ENCODE peak calls at places on chromosomes 12 and 14, in four cellular contexts. A is activated T-cell treated with anti-CD3 and anti-CD28 coated beads, Interleukin-2, amount 50 U/mL, for 4 hours; W is progenitor cell of endocrine pancreas; R is neural crest cell. L is an unnamed sample.

GRCh38 chr12:54404061-54405004 is 14.7 kb downstream of the ITGA5 start:
- DNase-seq in R (peak), A (peak), W (peak), L (peak)

GRCh38 chr14:38808734-38809455 is 294.1 kb downstream of the SEC23A start:
- DNase-seq in A (no peak), R (no peak), W (no peak), L (no peak)

GRCh38 chr12:54229624-54230212 is 40.9 kb upstream of the SMUG1 start:
- DNase-seq in R (no peak), W (no peak), A (no peak), L (no peak)

GRCh38 chr12:121537814-121538698 is 42.8 kb downstream of the KDM2B start:
- DNase-seq in R (peak), A (peak), W (peak), L (peak)

GRCh38 chr12:96212456-96213375 is 18.5 kb downstream of the ELK3 start:
- DNase-seq in A (no peak), W (no peak), R (no peak), L (no peak)

GRCh38 chr12:94898388-94898787 is 105.1 kb downstream of the NDUFA12 start:
- DNase-seq in W (no peak), A (no peak), R (no peak), L (no peak)

GRCh38 chr14:23067847-23068791 is 10.8 kb upstream of the CDH24 start:
- DNase-seq in R (no peak), W (no peak), A (no peak), L (no peak)

GRCh38 chr14:75009176-75009575 is 6.5 kb downstream of the EIF2B2 start:
- DNase-seq in A (no peak), W (no peak), R (no peak), L (no peak)

GRCh38 chr12:121983546-121984205 is 38.0 kb upstream of the BCL7A start:
- DNase-seq in R (no peak), W (no peak), A (no peak), L (no peak)

GRCh38 chr12:56286044-56286830 is 13.9 kb downstream of the CS start:
- DNase-seq in R (no peak), W (no peak), A (no peak), L (no peak)

GRCh38 chr12:115820661-115821060 is 456.8 kb downstream of the MED13L start:
- DNase-seq in A (no peak), R (no peak), W (no peak), L (no peak)

GRCh38 chr12:111792155-111792876 is 25.6 kb downstream of the ALDH2 start:
- DNase-seq in W (no peak), A (no peak), R (no peak), L (no peak)

GRCh38 chr14:32226051-32226450 is 23.0 kb upstream of the RNU6-8 start:
- DNase-seq in A (no peak), R (no peak), W (no peak), L (no peak)

GRCh38 chr14:24334431-24335271 is at the start of gene ADCY4:
- DNase-seq in W (no peak), R (no peak), A (no peak), L (no peak)

GRCh38 chr14:79279645-79280399 is 931.5 kb downstream of the DIO2 start:
- DNase-seq in W (no peak), R (peak), A (no peak), L (no peak)

GRCh38 chr14:75489480-75489837 is 32.8 kb upstream of the BATF start:
- DNase-seq in R (no peak), A (no peak), W (no peak), L (no peak)

GRCh38 chr14:65356327-65356836 is 56.1 kb upstream of the FUT8 start:
- DNase-seq in R (no peak), A (peak), W (no peak), L (peak)

GRCh38 chr14:77752266-77752665 is 8.7 kb downstream of the SNW1 start:
- DNase-seq in W (no peak), A (no peak), R (no peak), L (no peak)

GRCh38 chr12:53726946-53727309 is 324 bp downstream of the CALCOCO1 start:
- DNase-seq in R (no peak), A (no peak), W (no peak), L (no peak)

GRCh38 chr12:121383601-121384019 is 16.3 kb upstream of the RNF34 start:
- DNase-seq in R (no peak), A (no peak), W (no peak), L (no peak)

GRCh38 chr12:39239484-39240143 is 203.3 kb downstream of the KIF21A start:
- DNase-seq in W (no peak), A (no peak), R (no peak), L (no peak)

GRCh38 chr12:80033457-80033856 is 65.9 kb upstream of the OTOGL start:
- DNase-seq in R (no peak), A (no peak), W (no peak), L (no peak)

GRCh38 chr12:107586256-107586970 is 99.2 kb upstream of the PWP1 start:
- DNase-seq in R (no peak), W (no peak), A (no peak), L (no peak)

GRCh38 chr12:54666008-54666407 is 17.8 kb upstream of the DCD start:
- DNase-seq in A (no peak), R (no peak), W (no peak), L (no peak)

GRCh38 chr14:90444077-90444696 is 47.4 kb downstream of the CALM1 start:
- DNase-seq in R (no peak), A (no peak), W (no peak), L (no peak)

GRCh38 chr12:58563621-58564020 is 356.7 kb downstream of the LRIG3 start:
- DNase-seq in W (no peak), R (no peak), A (no peak), L (no peak)

L was measured in 8988T.